ENCODE peak calls at places on chromosomes 6 and 20, in ten cellular contexts. Z, Q, X, C, H, T, G, O, B and R are unnamed samples.

GRCh38 chr6:96116674-96117073 is 100.9 kb downstream of the FUT9 start:
- DNase-seq in C (no peak), O (no peak), T (no peak), G (peak; percentile 8), Z (no peak), H (no peak), X (peak; percentile 4), B (peak; percentile 18), Q (no peak), R (no peak)

GRCh38 chr6:78598966-78599365 is 268.4 kb upstream of the IRAK1BP1 start:
- DNase-seq in H (no peak), O (peak; percentile 88), X (no peak), T (no peak), B (no peak), C (no peak), Q (no peak), Z (peak; percentile 88), G (peak; percentile 95), R (no peak)

GRCh38 chr20:61320617-61321200 is 68.6 kb downstream of the CDH4 start:
- DNase-seq in C (no peak), B (no peak), Q (no peak), T (no peak), H (no peak), G (no peak), X (no peak), O (no peak), Z (no peak), R (no peak)

GRCh38 chr6:83055366-83055964 is 10.2 kb downstream of the UBE3D start:
- DNase-seq in G (no peak), C (peak; percentile 34), B (peak; percentile 63), T (peak; percentile 22), Z (peak; percentile 66), H (peak; percentile 58), O (no peak), Q (no peak), X (peak; percentile 55), R (peak; percentile 57)

GRCh38 chr6:33298773-33299236 is at the start of gene RGL2:
- DNase-seq in Q (peak; percentile 38), G (no peak), O (peak; percentile 69), H (peak; percentile 90), X (peak; percentile 77), T (peak; percentile 74), Z (peak; percentile 75), B (no peak), C (no peak), R (peak; percentile 23)

GRCh38 chr20:39670987-39671386 is 708.8 kb downstream of the DHX35 start:
- DNase-seq in O (no peak), C (no peak), X (no peak), G (no peak), T (no peak), Q (no peak), Z (no peak), H (no peak), B (no peak), R (no peak)

GRCh38 chr6:16679050-16679449 is 82.2 kb downstream of the ATXN1 start:
- DNase-seq in T (no peak), Q (no peak), C (no peak), H (no peak), O (no peak), X (no peak), G (no peak), B (no peak), Z (no peak), R (no peak)

GRCh38 chr6:137277971-137278602 is 58.9 kb upstream of the IFNGR1 start:
- DNase-seq in O (peak; percentile 95), T (no peak), Q (no peak), C (no peak), H (peak; percentile 59), B (no peak), G (peak; percentile 44), X (no peak), Z (peak; percentile 45), R (peak; percentile 45)

GRCh38 chr6:44630125-44631028 is 242.9 kb downstream of the CDC5L start:
- DNase-seq in B (peak; percentile 42), T (peak; percentile 46), X (peak; percentile 50), O (peak; percentile 79), Z (peak; percentile 86), G (peak; percentile 74), Q (no peak), C (peak; percentile 44), H (peak; percentile 55), R (peak; percentile 83)

GRCh38 chr6:27672113-27672799 is 199.4 kb upstream of the ZNF184 start:
- DNase-seq in X (peak; percentile 72), H (peak; percentile 98), T (peak; percentile 52), O (no peak), B (no peak), C (peak; percentile 79), Z (peak; percentile 62), Q (no peak), G (no peak), R (peak; percentile 53)

GRCh38 chr6:169252805-169253189 is 849 bp downstream of the THBS2 start:
- DNase-seq in T (no peak), O (no peak), G (peak; percentile 8), Z (peak; percentile 52), C (no peak), X (no peak), Q (no peak), H (no peak), B (no peak), R (no peak)

GRCh38 chr6:125307964-125308615 is 6.3 kb upstream of the HDDC2 start:
- DNase-seq in O (no peak), B (no peak), Q (no peak), G (no peak), X (no peak), C (no peak), H (no peak), T (no peak), Z (no peak), R (no peak)

GRCh38 chr20:10433014-10433622 is 904 bp downstream of the MKKS start:
- DNase-seq in B (no peak), G (no peak), Z (peak; percentile 13), T (no peak), H (peak; percentile 56), Q (no peak), O (no peak), C (no peak), X (no peak), R (no peak)

GRCh38 chr6:146028250-146028789 is 542 bp upstream of the GRM1 start:
- DNase-seq in X (peak; percentile 51), O (peak; percentile 55), T (peak; percentile 55), C (no peak), Q (no peak), G (peak; percentile 46), H (peak; percentile 48), Z (peak; percentile 75), B (peak; percentile 80), R (peak; percentile 85)

GRCh38 chr20:45575931-45576330 is 3.2 kb downstream of the WFDC8 start:
- DNase-seq in C (no peak), B (no peak), Z (no peak), O (no peak), T (no peak), Q (no peak), X (no peak), G (no peak), H (no peak), R (no peak)

GRCh38 chr6:154352898-154353585 is 3.6 kb downstream of the IPCEF1 start:
- DNase-seq in Z (no peak), X (peak; percentile 83), Q (no peak), T (peak; percentile 41), H (no peak), B (no peak), G (no peak), O (no peak), C (no peak), R (no peak)

GRCh38 chr20:59565768-59566461 is 38.4 kb upstream of the PHACTR3 start:
- DNase-seq in Q (no peak), O (no peak), B (no peak), T (no peak), Z (no peak), X (no peak), G (no peak), C (no peak), H (no peak), R (peak; percentile 3)

GRCh38 chr6:135830452-135830851 is 21.0 kb upstream of the PDE7B start:
- DNase-seq in O (no peak), G (peak; percentile 72), B (no peak), H (no peak), Z (peak; percentile 38), C (no peak), Q (no peak), X (no peak), T (no peak), R (no peak)

GRCh38 chr20:31607640-31608255 is 2.7 kb downstream of the ID1 start:
- DNase-seq in T (no peak), G (no peak), O (no peak), C (peak; percentile 68), Z (peak; percentile 37), H (peak; percentile 82), X (no peak), B (no peak), Q (no peak), R (no peak)

GRCh38 chr6:53544050-53544499 is 826 bp downstream of the GCLC start:
- DNase-seq in T (no peak), H (peak; percentile 67), O (no peak), G (no peak), Q (no peak), C (no peak), X (peak; percentile 25), Z (no peak), B (no peak), R (no peak)

GRCh38 chr20:48754269-48754668 is 73.5 kb downstream of the PREX1 start:
- DNase-seq in C (no peak), T (no peak), G (no peak), B (no peak), X (no peak), O (no peak), H (peak; percentile 89), Q (no peak), Z (no peak), R (no peak)

GRCh38 chr6:155303361-155303870 is 10.9 kb downstream of the TFB1M start:
- DNase-seq in B (no peak), Z (peak; percentile 69), H (no peak), C (no peak), G (no peak), O (no peak), X (no peak), T (no peak), Q (no peak), R (no peak)